ENCODE peak calls at places on chromosome 3, in ten cellular contexts. L is K562, V is A549, X is cardiac muscle cell, M is heart right ventricle, T is hepatocyte, S is upper lobe of right lung, N is ovary, W is dorsolateral prefrontal cortex, C is adrenal gland. B is an unnamed sample.

GRCh38 chr3:71580636-71581215 is 2.8 kb downstream of the FOXP1 start:
- DNase-seq in L (no peak), V (no peak), X (peak), M (no peak), T (no peak), S (no peak), N (no peak), W (no peak), C (no peak), B (no peak)

GRCh38 chr3:192802957-192803899 is 75.9 kb upstream of the FGF12 start:
- DNase-seq in L (peak), V (peak), X (peak), M (no peak), T (peak), S (no peak), N (no peak), W (no peak), C (no peak), B (no peak)

GRCh38 chr3:42117175-42118008 is 26.2 kb downstream of the TRAK1 start:
- DNase-seq in L (peak), V (peak), X (peak), M (peak), T (peak), S (peak), N (peak), W (no peak), C (peak), B (no peak)

GRCh38 chr3:72031581-72031980 is 246.6 kb upstream of the PROK2 start:
- DNase-seq in L (no peak), V (no peak), X (no peak), M (no peak), T (no peak), S (no peak), N (no peak), W (no peak), C (peak), B (no peak)

GRCh38 chr3:148227534-148227933 is 470.2 kb upstream of the AGTR1 start:
- DNase-seq in L (no peak), V (no peak), X (peak), M (no peak), T (no peak), S (no peak), N (no peak), W (no peak), C (no peak), B (no peak)

GRCh38 chr3:174951023-174951422 is 91.9 kb downstream of the NAALADL2 start:
- DNase-seq in L (no peak), V (no peak), X (no peak), M (no peak), T (no peak), S (no peak), N (no peak), W (no peak), C (no peak), B (no peak)

GRCh38 chr3:49902511-49903345 is 945 bp downstream of the MST1R start:
- DNase-seq in L (no peak), V (no peak), X (no peak), M (no peak), T (no peak), S (peak), N (no peak), W (no peak), C (no peak), B (no peak)

GRCh38 chr3:5188419-5189405 is 1.2 kb downstream of the EDEM1 start:
- DNase-seq in L (peak), V (peak), X (peak), M (peak), T (peak), S (peak), N (no peak), W (no peak), C (peak), B (no peak)

GRCh38 chr3:106699093-106699492 is 678.1 kb upstream of the CCDC54 start:
- DNase-seq in L (no peak), V (no peak), X (no peak), M (no peak), T (peak), S (no peak), N (no peak), W (no peak), C (no peak), B (no peak)

GRCh38 chr3:28718074-28718849 is 369.6 kb upstream of the AZI2 start:
- DNase-seq in L (no peak), V (no peak), X (no peak), M (no peak), T (no peak), S (no peak), N (no peak), W (no peak), C (no peak), B (no peak)

GRCh38 chr3:24249523-24249922 is 245.1 kb downstream of the THRB start:
- DNase-seq in L (no peak), V (no peak), X (no peak), M (no peak), T (no peak), S (no peak), N (no peak), W (no peak), C (no peak), B (no peak)

GRCh38 chr3:4720316-4721075 is 227.3 kb downstream of the ITPR1 start:
- DNase-seq in L (peak), V (peak), X (peak), M (peak), T (peak), S (no peak), N (peak), W (no peak), C (peak), B (peak)

GRCh38 chr3:157088133-157088488 is 71.8 kb downstream of the CCNL1 start:
- DNase-seq in L (no peak), V (no peak), X (no peak), M (no peak), T (no peak), S (no peak), N (peak), W (no peak), C (no peak), B (no peak)

GRCh38 chr3:53794597-53794996 is 51.6 kb downstream of the CHDH start:
- DNase-seq in L (no peak), V (no peak), X (no peak), M (no peak), T (no peak), S (no peak), N (no peak), W (no peak), C (no peak), B (no peak)

GRCh38 chr3:72152551-72153476 is 367.9 kb upstream of the PROK2 start:
- DNase-seq in L (peak), V (peak), X (no peak), M (peak), T (peak), S (peak), N (peak), W (peak), C (peak), B (peak)

GRCh38 chr3:181614878-181615277 is 96.8 kb upstream of the SOX2 start:
- DNase-seq in L (no peak), V (no peak), X (no peak), M (no peak), T (no peak), S (no peak), N (no peak), W (no peak), C (no peak), B (no peak)

GRCh38 chr3:38177175-38177574 is 11.8 kb downstream of the OXSR1 start:
- DNase-seq in L (no peak), V (no peak), X (no peak), M (no peak), T (no peak), S (no peak), N (no peak), W (no peak), C (no peak), B (no peak)

GRCh38 chr3:5192568-5193319 is 5.2 kb downstream of the EDEM1 start:
- DNase-seq in L (no peak), V (no peak), X (no peak), M (no peak), T (no peak), S (no peak), N (no peak), W (no peak), C (no peak), B (no peak)

GRCh38 chr3:81910244-81910852 is 148.9 kb upstream of the GBE1 start:
- DNase-seq in L (peak), V (peak), X (peak), M (peak), T (peak), S (no peak), N (no peak), W (no peak), C (peak), B (no peak)

GRCh38 chr3:151816091-151816604 is 2.2 kb downstream of the AADAC start:
- DNase-seq in L (peak), V (peak), X (no peak), M (no peak), T (peak), S (no peak), N (peak), W (no peak), C (peak), B (no peak)

GRCh38 chr3:196812853-196813252 is 54.9 kb upstream of the SENP5 start:
- DNase-seq in L (no peak), V (no peak), X (no peak), M (no peak), T (no peak), S (no peak), N (no peak), W (no peak), C (no peak), B (no peak)

GRCh38 chr3:78994174-78995027 is 773.4 kb downstream of the ROBO1 start:
- DNase-seq in L (no peak), V (no peak), X (no peak), M (no peak), T (no peak), S (no peak), N (no peak), W (no peak), C (no peak), B (no peak)

GRCh38 chr3:33096103-33096868 is 660 bp downstream of the GLB1 start:
- DNase-seq in L (peak), V (peak), X (peak), M (peak), T (peak), S (peak), N (peak), W (no peak), C (peak), B (peak)

GRCh38 chr3:111321786-111322185 is 220.2 kb upstream of the CD96 start:
- DNase-seq in L (no peak), V (no peak), X (no peak), M (no peak), T (no peak), S (no peak), N (no peak), W (no peak), C (no peak), B (no peak)

GRCh38 chr3:35721628-35722027 is 82.3 kb downstream of the ARPP21 start:
- DNase-seq in L (no peak), V (no peak), X (no peak), M (no peak), T (no peak), S (no peak), N (no peak), W (no peak), C (no peak), B (no peak)

GRCh38 chr3:157542711-157543485 is 39.7 kb upstream of the VEPH1 start:
- DNase-seq in L (no peak), V (peak), X (peak), M (peak), T (peak), S (peak), N (no peak), W (no peak), C (peak), B (peak)

GRCh38 chr3:30145281-30145680 is 461.1 kb upstream of the TGFBR2 start:
- DNase-seq in L (no peak), V (no peak), X (no peak), M (no peak), T (no peak), S (no peak), N (no peak), W (no peak), C (no peak), B (no peak)

GRCh38 chr3:35426581-35426980 is 212.7 kb upstream of the ARPP21 start:
- DNase-seq in L (no peak), V (no peak), X (no peak), M (no peak), T (no peak), S (no peak), N (no peak), W (no peak), C (no peak), B (no peak)

GRCh38 chr3:104582092-104582491 is 784.6 kb upstream of the ALCAM start:
- DNase-seq in L (no peak), V (no peak), X (no peak), M (no peak), T (no peak), S (no peak), N (no peak), W (no peak), C (no peak), B (no peak)

GRCh38 chr3:172148269-172148668 is 108.9 kb downstream of the FNDC3B start:
- DNase-seq in L (no peak), V (no peak), X (no peak), M (no peak), T (no peak), S (no peak), N (no peak), W (no peak), C (no peak), B (no peak)

GRCh38 chr3:172152869-172153268 is 113.5 kb downstream of the FNDC3B start:
- DNase-seq in L (no peak), V (no peak), X (no peak), M (peak), T (no peak), S (no peak), N (no peak), W (no peak), C (no peak), B (no peak)

GRCh38 chr3:27165348-27165747 is 203.8 kb downstream of the NEK10 start:
- DNase-seq in L (no peak), V (no peak), X (no peak), M (no peak), T (peak), S (no peak), N (no peak), W (no peak), C (no peak), B (no peak)

GRCh38 chr3:15064299-15064834 is 748 bp downstream of the MRPS25 start:
- DNase-seq in L (no peak), V (no peak), X (no peak), M (no peak), T (peak), S (no peak), N (no peak), W (no peak), C (no peak), B (peak)
- H3K27ac ChIP-seq in L (peak), V (peak), X (no peak), M (peak), T (peak), S (peak), N (peak), W (no peak), C (no peak), B (peak)

DNA sequence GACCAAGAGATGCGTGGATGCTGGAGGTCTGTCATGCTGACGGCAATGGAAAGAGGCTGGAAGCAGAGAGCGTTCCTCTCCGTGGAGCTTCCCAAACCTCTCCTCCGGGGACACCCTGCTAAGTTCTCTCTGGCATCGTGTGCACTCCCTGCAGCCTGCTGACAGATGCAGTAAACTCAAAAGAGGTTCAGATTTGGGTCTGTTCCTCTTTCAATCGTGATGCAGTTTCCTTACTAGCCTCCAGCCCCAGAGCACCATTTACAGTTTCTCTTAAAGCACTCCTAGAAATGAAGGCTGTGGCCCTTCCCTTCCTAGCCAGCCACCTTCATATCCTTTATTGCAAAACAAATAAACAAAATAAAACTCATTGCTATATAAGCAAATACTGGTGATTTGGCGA is 47.3 kb upstream of the LRRC58 start:
- DNase-seq in L (no peak), V (no peak), X (no peak), M (no peak), T (no peak), S (no peak), N (no peak), W (no peak), C (no peak), B (no peak)
- H3K4me3 ChIP-seq in L (no peak), V (no peak), X (no peak), M (no peak), T (no peak), S (no peak), N (no peak), W (no peak), C (no peak), B (no peak)

DNA sequence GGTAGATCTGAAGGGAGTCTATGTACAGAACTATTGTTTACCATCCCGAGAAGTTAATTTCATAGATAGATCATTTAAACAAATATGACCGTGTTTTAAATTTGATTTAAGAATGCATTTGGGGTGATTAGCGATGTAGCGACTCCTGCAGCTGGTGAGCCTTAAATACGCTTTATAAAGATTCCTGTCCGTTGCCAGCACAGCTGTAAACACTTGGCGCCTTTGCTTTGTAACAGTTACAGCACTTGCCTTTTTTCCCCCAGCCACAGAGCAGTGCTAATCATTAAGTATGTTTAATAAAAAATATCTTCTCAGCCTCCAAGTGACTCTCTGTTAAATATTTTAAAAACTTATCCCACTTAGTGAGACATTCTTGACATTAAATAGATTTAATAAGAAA is 333.8 kb downstream of the FEZF2 start:
- DNase-seq in L (no peak), V (no peak), X (no peak), M (no peak), T (no peak), S (no peak), N (peak), W (no peak), C (no peak), B (no peak)
- TF ChIP-seq CTCF in L (no peak), V (no peak), X (no peak), M (no peak), T (no peak), S (no peak), N (no peak), W (no peak), C (no peak), B (no peak)

DNA sequence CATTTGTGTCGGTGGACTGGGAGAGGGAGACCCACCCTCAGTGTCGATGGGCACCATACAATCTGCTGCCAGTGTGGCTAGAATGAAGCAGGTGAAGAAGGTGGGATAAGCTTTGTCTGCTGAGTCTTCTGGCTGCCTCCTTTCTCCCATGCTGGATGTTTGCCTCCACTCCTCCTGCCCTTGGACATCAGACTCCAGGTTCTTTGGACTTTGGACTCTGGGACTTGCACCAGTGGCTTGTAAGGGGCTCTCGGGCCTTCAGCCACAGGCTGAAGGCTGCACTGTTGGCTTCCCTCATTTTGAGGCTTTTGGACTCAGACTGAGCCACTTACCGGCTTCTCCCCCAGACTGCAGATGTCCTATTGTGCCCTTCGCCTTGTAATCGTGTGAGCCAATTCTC is 23.6 kb upstream of the OSBPL11 start:
- DNase-seq in L (no peak), V (no peak), X (no peak), M (no peak), T (no peak), S (no peak), N (no peak), W (no peak), C (no peak), B (no peak)
- H3K27ac ChIP-seq in L (no peak), V (no peak), X (no peak), M (no peak), T (no peak), S (no peak), N (no peak), W (no peak), C (no peak), B (no peak)

GRCh38 chr3:115301364-115301860 is 154.3 kb upstream of the ZBTB20 start:
- DNase-seq in L (no peak), V (no peak), X (no peak), M (no peak), T (no peak), S (no peak), N (no peak), W (no peak), C (no peak), B (no peak)
- H3K4me3 ChIP-seq in L (no peak), V (no peak), X (no peak), M (no peak), T (no peak), S (no peak), N (no peak), W (no peak), C (no peak), B (no peak)

GRCh38 chr3:9933561-9934234 is at the start of gene CRELD1:
- DNase-seq in L (peak), V (peak), X (peak), M (peak), T (peak), S (peak), N (peak), W (peak), C (peak), B (peak)

GRCh38 chr3:9932843-9933560 is 632 bp upstream of the CRELD1 start:
- DNase-seq in L (peak), V (peak), X (peak), M (peak), T (peak), S (peak), N (peak), W (peak), C (peak), B (peak)

GRCh38 chr3:9934993-9935392 is 1.4 kb downstream of the CRELD1 start:
- DNase-seq in L (no peak), V (no peak), X (no peak), M (no peak), T (no peak), S (no peak), N (no peak), W (no peak), C (no peak), B (no peak)

GRCh38 chr3:9935966-9936365 is 2.3 kb downstream of the CRELD1 start:
- DNase-seq in L (no peak), V (no peak), X (no peak), M (no peak), T (no peak), S (no peak), N (no peak), W (no peak), C (no peak), B (no peak)

GRCh38 chr3:9934235-9934621 is 594 bp downstream of the CRELD1 start:
- DNase-seq in L (peak), V (no peak), X (no peak), M (no peak), T (peak), S (no peak), N (peak), W (no peak), C (no peak), B (no peak)
- TF ChIP-seq CTCF in L (peak), V (no peak), X (peak), M (no peak), T (peak), S (no peak), N (no peak), W (no peak), C (peak), B (no peak)

DNA sequence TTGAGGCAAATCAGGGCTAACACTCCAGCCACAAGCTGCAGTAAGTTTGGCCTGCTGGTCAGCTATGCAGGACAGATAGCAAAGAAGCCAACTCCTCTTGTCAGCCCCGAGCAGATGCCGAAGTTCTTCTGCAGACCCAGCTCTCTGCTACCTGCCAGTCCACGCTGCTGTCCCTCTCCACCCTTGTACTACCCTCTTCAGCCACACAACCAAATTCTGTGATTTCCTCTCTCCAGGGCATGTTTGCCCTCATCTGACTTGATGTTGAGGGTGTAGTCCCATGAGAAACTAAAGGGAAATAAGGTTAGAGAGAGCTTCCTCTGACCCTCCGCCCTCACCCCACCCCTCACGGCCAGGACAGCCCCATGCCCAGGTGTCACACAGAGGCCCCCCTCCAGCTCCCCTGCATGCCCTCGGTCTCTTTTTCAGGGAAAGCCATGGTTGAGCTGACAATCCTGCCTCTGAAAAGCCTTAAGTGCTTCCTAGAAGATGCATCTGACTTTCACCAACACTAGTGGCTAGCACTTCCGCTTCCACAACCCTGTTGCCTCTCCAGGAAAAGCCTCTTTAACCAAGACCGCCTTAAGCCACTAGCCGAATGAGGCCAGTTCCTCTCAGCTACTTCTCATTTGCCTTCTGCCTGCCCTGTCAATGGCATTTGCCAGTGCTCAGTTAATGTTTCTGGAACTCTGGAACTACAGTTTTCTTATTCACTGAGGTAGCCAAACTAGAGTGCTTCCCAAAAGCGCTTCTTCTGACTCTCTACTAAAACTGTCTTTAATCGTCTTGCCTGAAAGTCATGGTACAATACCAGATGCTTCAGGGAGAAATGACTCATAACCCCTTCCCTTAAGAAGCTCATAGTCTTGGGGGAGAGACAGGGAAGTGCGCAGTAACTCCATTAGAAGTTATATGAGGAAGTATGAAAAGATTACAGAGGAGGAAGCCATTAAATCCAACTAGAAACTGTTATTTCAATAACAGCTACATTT is 300.4 kb upstream of the STT3B start:
- DNase-seq in L (no peak), V (no peak), X (no peak), M (peak), T (no peak), S (no peak), N (no peak), W (no peak), C (peak), B (no peak)
- H3K27ac ChIP-seq in L (no peak), V (no peak), X (no peak), M (no peak), T (no peak), S (peak), N (no peak), W (no peak), C (no peak), B (no peak)

B was measured in coronary artery.